ENCODE peak calls at places on chromosome 13, in nine cellular contexts. H is heart right ventricle; X is CD4-positive, alpha-beta memory T cell; F is tibial artery; G is PC-3; U is uterus; Y is CD8-positive, alpha-beta memory T cell; Q is transverse colon; A is IMR-90. I is an unnamed sample.

GRCh38 chr13:21986602-21987001 is 315.7 kb downstream of the FGF9 start:
- DNase-seq in H (peak; percentile 39), X (no peak), F (peak; percentile 84), G (no peak), U (peak; percentile 76), Y (no peak), Q (peak; percentile 44), A (peak; percentile 23), I (peak; percentile 71)

GRCh38 chr13:80755925-80756324 is 415.0 kb upstream of the SPRY2 start:
- DNase-seq in H (no peak), X (no peak), F (no peak), G (no peak), U (no peak), Y (no peak), Q (no peak), A (no peak), I (no peak)

GRCh38 chr13:113365551-113365971 is 1.6 kb upstream of the GRTP1 start:
- DNase-seq in H (no peak), X (no peak), F (peak; percentile 62), G (no peak), U (no peak), Y (no peak), Q (no peak), A (no peak), I (no peak)

GRCh38 chr13:94711561-94712286 is 621 bp downstream of the SOX21 start:
- DNase-seq in H (no peak), X (no peak), F (peak; percentile 63), G (peak; percentile 27), U (no peak), Y (no peak), Q (no peak), A (no peak), I (peak; percentile 81)

GRCh38 chr13:36718686-36719085 is 44.9 kb downstream of the SERTM1 start:
- DNase-seq in H (no peak), X (no peak), F (no peak), G (no peak), U (no peak), Y (no peak), Q (no peak), A (no peak), I (no peak)

GRCh38 chr13:48126944-48127814 is 32.3 kb upstream of the MED4 start:
- DNase-seq in H (peak; percentile 76), X (peak; percentile 80), F (peak; percentile 93), G (peak; percentile 66), U (peak; percentile 63), Y (peak; percentile 58), Q (peak; percentile 19), A (peak; percentile 60), I (no peak)

GRCh38 chr13:40981361-40981760 is 37.8 kb downstream of the ELF1 start:
- DNase-seq in H (no peak), X (peak; percentile 49), F (no peak), G (no peak), U (no peak), Y (no peak), Q (no peak), A (no peak), I (no peak)

GRCh38 chr13:99321709-99322108 is 14.5 kb upstream of the GPR183 start:
- DNase-seq in H (no peak), X (no peak), F (no peak), G (no peak), U (no peak), Y (no peak), Q (no peak), A (no peak), I (no peak)

GRCh38 chr13:82758056-82758455 is 1124.2 kb downstream of the SLITRK1 start:
- DNase-seq in H (no peak), X (no peak), F (no peak), G (peak; percentile 48), U (no peak), Y (no peak), Q (no peak), A (peak; percentile 17), I (no peak)

GRCh38 chr13:37058801-37059135 is 720 bp downstream of the SUPT20H start:
- DNase-seq in H (no peak), X (no peak), F (no peak), G (no peak), U (no peak), Y (peak; percentile 57), Q (no peak), A (no peak), I (no peak)

GRCh38 chr13:100235311-100235901 is 146.5 kb downstream of the PCCA start:
- DNase-seq in H (no peak), X (peak; percentile 46), F (no peak), G (peak; percentile 63), U (no peak), Y (no peak), Q (no peak), A (peak; percentile 63), I (no peak)

GRCh38 chr13:44368062-44368591 is 5.5 kb upstream of the SERP2 start:
- DNase-seq in H (no peak), X (no peak), F (no peak), G (no peak), U (no peak), Y (no peak), Q (no peak), A (peak; percentile 71), I (no peak)

GRCh38 chr13:22726721-22727120 is 454.1 kb upstream of the SGCG start:
- DNase-seq in H (no peak), X (no peak), F (no peak), G (no peak), U (no peak), Y (no peak), Q (no peak), A (no peak), I (no peak)

GRCh38 chr13:72565893-72566292 is 161.5 kb downstream of the MZT1 start:
- DNase-seq in H (no peak), X (no peak), F (no peak), G (peak; percentile 53), U (no peak), Y (no peak), Q (no peak), A (peak; percentile 15), I (no peak)

GRCh38 chr13:79538757-79539156 is 57.8 kb downstream of the NDFIP2 start:
- DNase-seq in H (no peak), X (no peak), F (no peak), G (no peak), U (no peak), Y (no peak), Q (no peak), A (no peak), I (no peak)

GRCh38 chr13:34161829-34162544 is 344.0 kb downstream of the RFC3 start:
- DNase-seq in H (no peak), X (no peak), F (no peak), G (peak; percentile 77), U (no peak), Y (no peak), Q (no peak), A (peak; percentile 80), I (no peak)

DNA sequence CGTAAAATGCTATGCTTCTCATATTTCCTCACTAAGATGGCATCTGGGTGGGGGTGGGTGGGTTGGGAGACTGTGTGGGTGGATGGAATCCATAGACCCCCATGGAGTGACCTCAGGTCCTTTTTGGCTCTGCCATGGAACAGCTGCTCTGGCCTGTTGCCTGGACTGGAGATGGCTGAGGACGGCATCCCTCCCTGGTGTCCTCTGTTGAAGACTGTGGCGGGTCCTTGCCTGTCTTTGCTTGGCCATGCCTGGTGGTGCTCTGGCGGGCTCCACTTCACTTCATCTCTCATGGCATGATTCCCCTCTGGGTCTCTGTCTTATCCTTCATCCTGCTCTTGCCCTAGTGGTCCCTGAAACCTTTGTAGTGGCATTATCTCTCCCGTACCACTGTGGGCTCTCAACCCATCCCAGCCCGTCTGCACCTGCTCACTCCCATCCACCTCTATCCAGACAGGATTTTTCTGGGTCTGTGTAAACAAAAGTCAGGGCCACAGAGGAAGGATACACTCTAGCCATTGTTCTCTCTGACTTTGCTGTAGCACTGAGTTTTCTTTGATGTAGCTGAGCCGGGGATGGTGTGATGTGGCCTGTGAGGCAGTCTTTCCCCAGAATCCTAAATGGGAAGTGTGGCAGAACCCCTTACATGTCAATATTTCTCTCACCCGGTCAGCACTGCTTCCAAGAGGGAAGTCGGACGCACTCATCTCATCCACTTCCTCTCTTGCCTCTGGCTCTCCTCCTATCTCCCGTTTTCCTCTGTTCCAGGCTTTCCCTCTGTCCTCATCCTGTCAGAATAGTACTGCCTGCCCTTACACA is 36.1 kb downstream of the WDFY2 start:
- DNase-seq in H (peak; percentile 29), X (no peak), F (no peak), G (no peak), U (peak; percentile 42), Y (no peak), Q (no peak), A (no peak), I (no peak)
- H3K4me1 ChIP-seq in H (peaks cover 56% of the 10 kb centered on the region), X (peaks cover 13% of the 10 kb centered on the region), F (peaks cover 18% of the 10 kb centered on the region), G (peaks cover 19% of the 10 kb centered on the region), U (no peaks in the 10 kb centered on the region), Y (peaks cover 5% of the 10 kb centered on the region), Q (no peaks in the 10 kb centered on the region), A (peaks cover 15% of the 10 kb centered on the region), I (peaks cover 4% of the 10 kb centered on the region)

GRCh38 chr13:71067164-71067815 is 799.7 kb downstream of the DACH1 start:
- DNase-seq in H (no peak), X (no peak), F (no peak), G (no peak), U (no peak), Y (no peak), Q (no peak), A (no peak), I (no peak)
- H3K9me3 ChIP-seq in H (no peaks in the 10 kb centered on the region), X (no peaks in the 10 kb centered on the region), F (no peaks in the 10 kb centered on the region), G (no peaks in the 10 kb centered on the region), U (no peaks in the 10 kb centered on the region), Y (no peaks in the 10 kb centered on the region), Q (no peaks in the 10 kb centered on the region), A (peaks cover 2% of the 10 kb centered on the region), I (peaks cover 4% of the 10 kb centered on the region)

GRCh38 chr13:46304546-46304945 is 82.5 kb downstream of the RUBCNL start:
- DNase-seq in H (no peak), X (no peak), F (no peak), G (no peak), U (no peak), Y (no peak), Q (no peak), A (no peak), I (no peak)
- H3K27ac ChIP-seq in H (no peak overlapping the region), X (no peak overlapping the region), F (no peak overlapping the region), G (no peak overlapping the region), U (no peak overlapping the region), Y (no peak overlapping the region), Q (no peak overlapping the region), A (no peak overlapping the region), I (no peak overlapping the region)

GRCh38 chr13:67226686-67227085 is 3.5 kb downstream of the PCDH9 start:
- DNase-seq in H (no peak), X (no peak), F (no peak), G (no peak), U (no peak), Y (no peak), Q (no peak), A (no peak), I (no peak)

GRCh38 chr13:67228031-67228430 is 2.1 kb downstream of the PCDH9 start:
- DNase-seq in H (no peak), X (no peak), F (no peak), G (no peak), U (no peak), Y (no peak), Q (no peak), A (no peak), I (no peak)

GRCh38 chr13:67225252-67226159 is 4.6 kb downstream of the PCDH9 start:
- DNase-seq in H (no peak), X (no peak), F (no peak), G (no peak), U (no peak), Y (no peak), Q (no peak), A (no peak), I (peak; percentile 38)

GRCh38 chr13:67228909-67229308 is 1.2 kb downstream of the PCDH9 start:
- DNase-seq in H (no peak), X (no peak), F (no peak), G (no peak), U (no peak), Y (no peak), Q (no peak), A (peak; percentile 32), I (no peak)

GRCh38 chr13:67227131-67227983 is 2.8 kb downstream of the PCDH9 start:
- DNase-seq in H (no peak), X (no peak), F (no peak), G (no peak), U (no peak), Y (no peak), Q (no peak), A (no peak), I (no peak)
- H3K4me1 ChIP-seq in H (peaks cover 33% of the 10 kb centered on the region), X (peaks cover 15% of the 10 kb centered on the region), F (peaks cover 6% of the 10 kb centered on the region), G (peaks cover 16% of the 10 kb centered on the region), U (no peaks in the 10 kb centered on the region), Y (peaks cover 14% of the 10 kb centered on the region), Q (peaks cover 17% of the 10 kb centered on the region), A (no peaks in the 10 kb centered on the region), I (no peaks in the 10 kb centered on the region)

I was measured in left lung.